ENCODE peak calls at places on chromosomes 1 and 21, in seven cellular contexts. One of them, this sample, is unnamed.

GRCh38 chr1:23618586-23619083 is 59.3 kb upstream of the ID3 start:
- DNase-seq in gastrocnemius medialis: no peak
- DNase-seq in transverse colon: no peak
- DNase-seq in AG04450: no peak
- DNase-seq in left lung: no peak
- DNase-seq in ascending aorta: no peak
- DNase-seq in psoas muscle: no peak
- DNase-seq in this sample: no peak

GRCh38 chr1:230191079-230191478 is 124.0 kb downstream of the GALNT2 start:
- DNase-seq in gastrocnemius medialis: peak
- DNase-seq in transverse colon: peak
- DNase-seq in AG04450: no peak
- DNase-seq in left lung: no peak
- DNase-seq in ascending aorta: peak
- DNase-seq in psoas muscle: no peak
- DNase-seq in this sample: peak

GRCh38 chr1:180863158-180863775 is 49.4 kb upstream of the KIAA1614 start:
- DNase-seq in gastrocnemius medialis: no peak
- DNase-seq in transverse colon: peak
- DNase-seq in AG04450: peak
- DNase-seq in left lung: no peak
- DNase-seq in ascending aorta: no peak
- DNase-seq in psoas muscle: no peak
- DNase-seq in this sample: no peak

GRCh38 chr1:196779093-196779492 is 4.5 kb downstream of the CFHR3 start:
- DNase-seq in gastrocnemius medialis: no peak
- DNase-seq in transverse colon: no peak
- DNase-seq in AG04450: no peak
- DNase-seq in left lung: no peak
- DNase-seq in ascending aorta: no peak
- DNase-seq in psoas muscle: no peak
- DNase-seq in this sample: no peak

GRCh38 chr1:1144122-1144842 is 28.4 kb upstream of the C1orf159 start:
- DNase-seq in gastrocnemius medialis: no peak
- DNase-seq in transverse colon: peak
- DNase-seq in AG04450: no peak
- DNase-seq in left lung: no peak
- DNase-seq in ascending aorta: no peak
- DNase-seq in psoas muscle: no peak
- DNase-seq in this sample: no peak

GRCh38 chr1:214615871-214616270 is 12.9 kb downstream of the CENPF start:
- DNase-seq in gastrocnemius medialis: no peak
- DNase-seq in transverse colon: no peak
- DNase-seq in AG04450: peak
- DNase-seq in left lung: no peak
- DNase-seq in ascending aorta: no peak
- DNase-seq in psoas muscle: no peak
- DNase-seq in this sample: no peak

GRCh38 chr1:30765610-30766434 is 8.2 kb upstream of the LAPTM5 start:
- DNase-seq in gastrocnemius medialis: no peak
- DNase-seq in transverse colon: no peak
- DNase-seq in AG04450: no peak
- DNase-seq in left lung: peak
- DNase-seq in ascending aorta: no peak
- DNase-seq in psoas muscle: no peak
- DNase-seq in this sample: no peak

GRCh38 chr1:207959141-207959825 is 48.4 kb upstream of the CD34 start:
- DNase-seq in gastrocnemius medialis: peak
- DNase-seq in transverse colon: peak
- DNase-seq in AG04450: no peak
- DNase-seq in left lung: peak
- DNase-seq in ascending aorta: peak
- DNase-seq in psoas muscle: peak
- DNase-seq in this sample: peak

GRCh38 chr21:44626262-44626661 is 631 bp upstream of the KRTAP10-9 start:
- DNase-seq in gastrocnemius medialis: no peak
- DNase-seq in transverse colon: no peak
- DNase-seq in AG04450: no peak
- DNase-seq in left lung: peak
- DNase-seq in ascending aorta: no peak
- DNase-seq in psoas muscle: no peak
- DNase-seq in this sample: no peak

GRCh38 chr1:19651141-19651737 is 7.1 kb downstream of the NBL1 start:
- DNase-seq in gastrocnemius medialis: no peak
- DNase-seq in transverse colon: peak
- DNase-seq in AG04450: no peak
- DNase-seq in left lung: no peak
- DNase-seq in ascending aorta: no peak
- DNase-seq in psoas muscle: peak
- DNase-seq in this sample: peak

GRCh38 chr21:34552324-34553198 is 40.6 kb upstream of the KCNE1 start:
- DNase-seq in gastrocnemius medialis: no peak
- DNase-seq in transverse colon: no peak
- DNase-seq in AG04450: no peak
- DNase-seq in left lung: no peak
- DNase-seq in ascending aorta: no peak
- DNase-seq in psoas muscle: no peak
- DNase-seq in this sample: no peak

GRCh38 chr1:77900687-77901293 is 12.4 kb downstream of the NEXN start:
- DNase-seq in gastrocnemius medialis: no peak
- DNase-seq in transverse colon: peak
- DNase-seq in AG04450: no peak
- DNase-seq in left lung: no peak
- DNase-seq in ascending aorta: no peak
- DNase-seq in psoas muscle: no peak
- DNase-seq in this sample: no peak

GRCh38 chr1:157158967-157159366 is 20.8 kb upstream of the ETV3 start:
- DNase-seq in gastrocnemius medialis: no peak
- DNase-seq in transverse colon: no peak
- DNase-seq in AG04450: no peak
- DNase-seq in left lung: no peak
- DNase-seq in ascending aorta: no peak
- DNase-seq in psoas muscle: no peak
- DNase-seq in this sample: no peak

GRCh38 chr1:76154213-76154956 is 79.8 kb downstream of the ST6GALNAC3 start:
- DNase-seq in gastrocnemius medialis: peak
- DNase-seq in transverse colon: peak
- DNase-seq in AG04450: peak
- DNase-seq in left lung: peak
- DNase-seq in ascending aorta: peak
- DNase-seq in psoas muscle: peak
- DNase-seq in this sample: peak

DNA sequence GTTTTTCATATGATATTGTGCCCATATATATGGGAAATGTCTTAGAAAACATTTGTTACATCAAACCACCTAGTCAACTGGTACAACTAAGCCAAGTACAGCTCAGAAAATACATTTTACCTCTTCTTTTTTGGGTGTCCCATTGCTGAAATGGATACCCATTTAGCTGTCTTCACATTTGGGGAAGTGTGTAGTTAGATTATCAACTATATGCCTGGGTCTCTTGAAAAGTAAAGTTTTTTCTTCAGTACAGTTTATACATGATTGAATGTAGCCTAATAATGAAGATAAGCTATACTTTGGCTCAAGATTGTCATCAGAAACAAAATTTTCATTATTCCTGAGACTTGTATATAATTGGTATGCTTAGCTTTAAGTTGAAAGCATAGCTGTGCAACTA is 2.0 kb downstream of the AGO3 start:
- DNase-seq in gastrocnemius medialis: no peak
- DNase-seq in transverse colon: no peak
- DNase-seq in AG04450: no peak
- DNase-seq in left lung: no peak
- DNase-seq in ascending aorta: no peak
- DNase-seq in psoas muscle: no peak
- DNase-seq in this sample: no peak
- H3K27ac ChIP-seq in gastrocnemius medialis: no peak
- H3K27ac ChIP-seq in transverse colon: no peak
- H3K27ac ChIP-seq in AG04450: no peak
- H3K27ac ChIP-seq in left lung: no peak
- H3K27ac ChIP-seq in ascending aorta: no peak
- H3K27ac ChIP-seq in psoas muscle: no peak
- H3K27ac ChIP-seq in this sample: no peak

DNA sequence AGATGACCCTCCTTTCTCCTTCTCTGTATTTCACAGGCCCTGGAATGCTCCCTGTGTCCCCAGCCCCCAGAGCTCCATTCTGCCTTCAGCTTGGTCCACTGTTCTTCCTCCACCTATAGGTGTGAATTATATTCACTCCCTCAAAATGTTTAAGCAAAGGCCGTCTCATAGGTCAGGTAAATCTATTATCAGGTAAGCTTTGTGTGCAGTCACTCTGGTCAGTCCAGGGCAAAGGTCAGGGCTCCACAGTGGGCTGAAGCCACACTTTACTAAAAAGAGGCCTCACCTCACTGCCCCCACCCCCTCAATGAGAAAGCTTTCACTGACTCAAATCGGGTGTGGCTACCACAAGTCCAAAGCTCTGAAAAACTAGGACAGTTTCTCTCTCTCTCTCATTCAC is 65.9 kb downstream of the DNTTIP2 start:
- DNase-seq in gastrocnemius medialis: no peak
- DNase-seq in transverse colon: no peak
- DNase-seq in AG04450: no peak
- DNase-seq in left lung: no peak
- DNase-seq in ascending aorta: no peak
- DNase-seq in psoas muscle: no peak
- DNase-seq in this sample: no peak
- TF ChIP-seq CTCF in gastrocnemius medialis: no peak
- TF ChIP-seq CTCF in transverse colon: peak
- TF ChIP-seq CTCF in AG04450: no peak
- TF ChIP-seq CTCF in left lung: no peak
- TF ChIP-seq CTCF in ascending aorta: no peak
- TF ChIP-seq CTCF in psoas muscle: no peak
- TF ChIP-seq CTCF in this sample: no peak

DNA sequence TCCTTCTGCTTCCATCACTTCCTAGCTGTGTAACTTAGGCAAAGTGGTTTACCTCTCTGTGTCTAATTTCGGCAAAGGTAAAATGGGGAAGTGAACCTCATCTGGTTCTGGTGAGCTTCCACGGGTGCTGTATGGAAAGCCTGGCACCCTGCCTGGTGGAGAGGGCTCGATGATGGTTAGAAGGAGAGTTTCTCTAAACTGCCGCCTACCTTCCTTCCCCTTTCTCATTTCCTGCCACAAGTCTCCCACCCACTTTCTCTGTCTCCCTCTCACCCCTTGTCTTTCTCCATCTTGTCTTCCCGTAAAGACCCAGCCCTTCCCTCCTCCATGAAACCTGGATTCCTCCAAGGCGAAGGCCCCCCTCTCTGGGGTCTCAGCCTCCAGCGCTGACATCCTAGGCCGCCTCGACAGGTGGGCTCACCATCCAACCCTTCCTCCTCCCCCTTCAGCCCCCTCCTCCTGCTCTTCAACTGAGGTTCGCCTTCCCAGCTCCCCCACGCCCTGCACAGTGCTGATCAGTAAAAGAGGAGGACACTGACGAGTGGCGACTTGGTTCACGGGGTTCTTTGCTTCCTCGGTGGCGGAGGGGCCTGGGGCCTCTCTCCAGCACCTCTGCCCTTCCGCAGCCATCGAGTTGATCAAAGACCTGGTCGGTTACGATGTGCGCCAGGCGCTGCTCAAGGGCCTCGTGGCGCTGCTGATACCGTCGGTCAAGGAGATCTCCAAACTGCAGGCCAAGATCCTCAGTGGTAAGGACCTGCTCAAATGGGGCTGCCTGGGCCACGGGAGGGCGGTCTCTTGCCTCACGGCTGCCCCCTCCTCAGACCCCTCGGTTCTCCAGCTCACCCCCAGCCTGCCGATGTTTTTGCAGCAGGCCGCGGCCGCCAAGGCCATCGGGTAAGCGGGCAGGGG is 7.2 kb downstream of the RNU5D-1 start:
- DNase-seq in gastrocnemius medialis: no peak
- DNase-seq in transverse colon: peak
- DNase-seq in AG04450: no peak
- DNase-seq in left lung: no peak
- DNase-seq in ascending aorta: no peak
- DNase-seq in psoas muscle: no peak
- DNase-seq in this sample: no peak
- H3K4me3 ChIP-seq in gastrocnemius medialis: no peak
- H3K4me3 ChIP-seq in transverse colon: no peak
- H3K4me3 ChIP-seq in AG04450: no peak
- H3K4me3 ChIP-seq in left lung: no peak
- H3K4me3 ChIP-seq in ascending aorta: no peak
- H3K4me3 ChIP-seq in psoas muscle: no peak
- H3K4me3 ChIP-seq in this sample: no peak

DNA sequence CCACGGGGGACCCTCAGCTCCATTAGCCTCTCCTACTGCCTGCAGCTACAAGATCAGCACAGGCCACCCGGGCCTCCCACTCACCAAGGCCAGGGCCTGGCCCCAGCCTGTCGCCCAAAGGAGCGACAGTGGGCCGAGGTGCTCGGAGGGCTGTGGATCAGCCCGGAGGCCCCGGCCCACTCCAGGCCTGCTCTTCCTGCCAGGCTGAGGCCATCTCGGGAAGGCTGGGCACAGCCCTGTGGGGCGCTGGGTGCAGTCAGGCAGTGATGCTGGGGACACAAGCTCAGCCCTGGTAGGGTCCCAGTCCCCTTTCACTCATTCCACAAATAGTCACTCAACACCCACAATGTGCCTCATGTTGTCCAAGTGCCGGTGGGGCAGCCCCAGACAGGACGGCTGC is 58.8 kb downstream of the CASZ1 start:
- DNase-seq in gastrocnemius medialis: no peak
- DNase-seq in transverse colon: no peak
- DNase-seq in AG04450: no peak
- DNase-seq in left lung: no peak
- DNase-seq in ascending aorta: no peak
- DNase-seq in psoas muscle: no peak
- DNase-seq in this sample: no peak
- H3K27ac ChIP-seq in gastrocnemius medialis: peak
- H3K27ac ChIP-seq in transverse colon: peak
- H3K27ac ChIP-seq in AG04450: no peak
- H3K27ac ChIP-seq in left lung: peak
- H3K27ac ChIP-seq in ascending aorta: no peak
- H3K27ac ChIP-seq in psoas muscle: peak
- H3K27ac ChIP-seq in this sample: no peak

DNA sequence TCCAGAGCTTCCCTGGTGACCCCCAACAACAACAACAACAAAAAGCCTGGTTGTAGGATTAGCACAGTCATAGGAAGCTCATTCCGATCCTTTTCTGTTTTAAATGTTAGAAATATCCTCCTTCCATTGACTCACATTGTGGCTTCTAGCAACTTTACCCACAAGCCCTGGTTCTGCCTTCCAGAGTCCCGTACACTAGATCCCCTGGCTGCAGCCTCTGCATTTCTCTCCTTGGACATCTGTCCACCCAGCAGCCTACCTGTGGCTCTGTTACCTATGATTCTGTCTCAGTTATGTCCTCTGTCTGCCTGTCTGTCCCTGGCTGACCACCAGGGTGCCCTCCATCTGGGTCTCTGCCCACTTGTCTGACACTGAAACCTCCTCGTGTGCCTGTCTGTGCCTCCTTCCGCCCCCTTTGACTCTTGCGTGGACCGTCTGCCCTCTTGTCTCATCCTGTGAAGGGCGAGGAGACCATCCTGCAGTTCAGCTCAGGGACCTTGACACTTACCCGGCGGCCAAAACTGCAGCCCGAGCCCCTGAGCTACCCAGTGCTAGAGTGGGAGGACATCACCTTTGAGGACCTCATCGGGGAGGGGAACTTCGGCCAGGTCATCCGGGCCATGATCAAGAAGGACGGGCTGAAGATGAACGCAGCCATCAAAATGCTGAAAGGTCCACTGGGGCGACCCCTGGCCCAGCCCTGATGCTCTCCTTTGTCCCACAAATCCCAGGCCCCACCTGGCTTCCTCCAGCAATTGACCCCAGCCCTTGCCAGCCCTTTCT is 16.1 kb downstream of the TIE1 start:
- DNase-seq in gastrocnemius medialis: no peak
- DNase-seq in transverse colon: no peak
- DNase-seq in AG04450: no peak
- DNase-seq in left lung: peak
- DNase-seq in ascending aorta: no peak
- DNase-seq in psoas muscle: no peak
- DNase-seq in this sample: peak
- TF ChIP-seq CTCF in gastrocnemius medialis: no peak
- TF ChIP-seq CTCF in transverse colon: no peak
- TF ChIP-seq CTCF in AG04450: peak
- TF ChIP-seq CTCF in left lung: no peak
- TF ChIP-seq CTCF in ascending aorta: no peak
- TF ChIP-seq CTCF in psoas muscle: no peak
- TF ChIP-seq CTCF in this sample: no peak